ENCODE peak calls at places on chromosomes 4 and X, in five cellular contexts. E, R, J, G and Q are unnamed samples.

GRCh38 chr4:105248613-105249012 is 101.9 kb downstream of the TET2 start:
- DNase-seq in E (no peak), R (no peak), J (no peak), G (no peak), Q (no peak)

GRCh38 chr4:8050555-8051206 is 107.9 kb downstream of the ABLIM2 start:
- DNase-seq in E (peak; percentile 64), R (no peak), J (no peak), G (no peak), Q (no peak)

GRCh38 chr4:153520871-153521329 is 54.7 kb downstream of the TMEM131L start:
- DNase-seq in E (no peak), R (no peak), J (no peak), G (no peak), Q (no peak)

GRCh38 chr4:33067221-33067620 is 2347.1 kb downstream of the PCDH7 start:
- DNase-seq in E (no peak), R (no peak), J (peak; percentile 24), G (no peak), Q (no peak)

GRCh38 chr4:19776021-19776459 is 475.7 kb upstream of the SLIT2 start:
- DNase-seq in E (peak; percentile 8), R (peak; percentile 84), J (peak; percentile 96), G (no peak), Q (no peak)

GRCh38 chr4:176549161-176549865 is 229.5 kb downstream of the SPCS3 start:
- DNase-seq in E (no peak), R (no peak), J (peak; percentile 69), G (no peak), Q (no peak)

GRCh38 chr4:3451956-3452355 is 10.2 kb downstream of the HGFAC start:
- DNase-seq in E (no peak), R (no peak), J (peak; percentile 37), G (no peak), Q (no peak)

GRCh38 chrX:68669094-68669830 is 21.8 kb downstream of the STARD8 start:
- DNase-seq in E (no peak), R (no peak), J (no peak), G (no peak), Q (no peak)

GRCh38 chr4:165198329-165198728 is 9.0 kb upstream of the KLHL2 start:
- DNase-seq in E (no peak), R (no peak), J (no peak), G (no peak), Q (no peak)

GRCh38 chrX:97096385-97096784 is 212.7 kb downstream of the RPA4 start:
- DNase-seq in E (no peak), R (no peak), J (no peak), G (no peak), Q (no peak)
- TF ChIP-seq EZH2phosphoT487 in E (no peak), R (no peak), J (no peak), G (no peak), Q (no peak)

DNA sequence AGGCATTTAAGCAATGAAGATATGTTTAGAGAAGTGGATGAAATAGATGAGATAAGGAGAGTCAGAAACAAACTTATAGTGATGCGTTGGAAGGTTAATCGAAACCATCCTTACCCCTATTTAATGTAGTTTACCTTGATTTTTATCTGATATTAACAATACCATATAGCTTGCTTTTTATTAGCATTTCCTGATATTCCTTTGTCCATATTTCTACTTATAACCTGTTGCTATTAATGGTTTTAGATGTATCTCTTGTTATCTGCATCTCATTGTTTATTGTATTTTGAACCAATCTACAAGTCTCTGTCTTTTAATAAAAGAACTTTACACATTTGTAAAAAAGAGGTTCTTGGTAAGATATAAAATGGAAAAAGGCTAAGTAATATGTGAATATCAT is 1.6 kb downstream of the TCEAL9 start:
- DNase-seq in E (no peak), R (no peak), J (no peak), G (no peak), Q (no peak)
- H3K4me3 ChIP-seq in E (peak overlapping the region; percentile 54), R (no peak overlapping the region), J (peak overlapping the region; percentile 92), G (no peak overlapping the region), Q (no peak overlapping the region)

GRCh38 chr4:79578613-79579012 is 170.6 kb upstream of the GK2 start:
- DNase-seq in E (no peak), R (no peak), J (no peak), G (no peak), Q (no peak)

GRCh38 chr4:79575709-79576479 is 167.9 kb upstream of the GK2 start:
- DNase-seq in E (no peak), R (no peak), J (no peak), G (no peak), Q (no peak)

GRCh38 chr4:79574741-79575451 is 166.9 kb upstream of the GK2 start:
- DNase-seq in E (no peak), R (no peak), J (no peak), G (no peak), Q (no peak)

GRCh38 chr4:79576480-79576803 is 168.4 kb upstream of the GK2 start:
- DNase-seq in E (peak; percentile 62), R (no peak), J (peak; percentile 60), G (peak; percentile 1), Q (peak; percentile 55)
- TF ChIP-seq CTCF in E (peak; percentile 60), R (peak; percentile 25), J (peak; percentile 66), G (peak; percentile 68), Q (peak; percentile 62)

DNA sequence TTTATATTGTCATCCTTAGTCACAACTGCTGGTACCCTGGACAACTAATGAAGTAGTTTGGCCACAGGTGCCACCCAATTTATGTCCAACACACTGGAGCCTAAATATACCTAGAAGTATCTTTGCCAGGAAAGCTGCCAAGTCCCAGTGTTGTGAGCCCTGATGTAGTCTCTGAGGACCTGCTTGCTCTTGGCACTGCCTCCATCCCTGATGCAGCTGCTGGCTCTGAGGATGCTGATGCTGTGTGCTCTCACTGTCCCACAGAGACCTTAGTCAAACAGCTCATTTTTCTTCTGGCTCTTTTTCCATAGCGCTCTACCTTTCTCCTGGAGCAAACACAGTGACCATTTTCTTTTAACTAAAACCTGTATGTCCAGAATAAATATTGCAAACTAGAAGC is 1535.4 kb upstream of the ADGRL3 start:
- DNase-seq in E (no peak), R (no peak), J (no peak), G (no peak), Q (no peak)
- TF ChIP-seq EZH2phosphoT487 in E (no peak), R (no peak), J (no peak), G (no peak), Q (no peak)

GRCh38 chr4:138680251-138680650 is 335.3 kb upstream of the NOCT start:
- DNase-seq in E (no peak), R (no peak), J (peak; percentile 77), G (no peak), Q (no peak)

GRCh38 chr4:138677651-138678202 is 337.9 kb upstream of the NOCT start:
- DNase-seq in E (no peak), R (no peak), J (no peak), G (no peak), Q (no peak)

GRCh38 chr4:138677212-138677611 is 338.4 kb upstream of the NOCT start:
- DNase-seq in E (peak; percentile 22), R (no peak), J (no peak), G (no peak), Q (no peak)

GRCh38 chr4:138681000-138681604 is 334.5 kb upstream of the NOCT start:
- DNase-seq in E (peak; percentile 92), R (peak; percentile 57), J (peak; percentile 80), G (peak; percentile 76), Q (peak; percentile 77)

DNA sequence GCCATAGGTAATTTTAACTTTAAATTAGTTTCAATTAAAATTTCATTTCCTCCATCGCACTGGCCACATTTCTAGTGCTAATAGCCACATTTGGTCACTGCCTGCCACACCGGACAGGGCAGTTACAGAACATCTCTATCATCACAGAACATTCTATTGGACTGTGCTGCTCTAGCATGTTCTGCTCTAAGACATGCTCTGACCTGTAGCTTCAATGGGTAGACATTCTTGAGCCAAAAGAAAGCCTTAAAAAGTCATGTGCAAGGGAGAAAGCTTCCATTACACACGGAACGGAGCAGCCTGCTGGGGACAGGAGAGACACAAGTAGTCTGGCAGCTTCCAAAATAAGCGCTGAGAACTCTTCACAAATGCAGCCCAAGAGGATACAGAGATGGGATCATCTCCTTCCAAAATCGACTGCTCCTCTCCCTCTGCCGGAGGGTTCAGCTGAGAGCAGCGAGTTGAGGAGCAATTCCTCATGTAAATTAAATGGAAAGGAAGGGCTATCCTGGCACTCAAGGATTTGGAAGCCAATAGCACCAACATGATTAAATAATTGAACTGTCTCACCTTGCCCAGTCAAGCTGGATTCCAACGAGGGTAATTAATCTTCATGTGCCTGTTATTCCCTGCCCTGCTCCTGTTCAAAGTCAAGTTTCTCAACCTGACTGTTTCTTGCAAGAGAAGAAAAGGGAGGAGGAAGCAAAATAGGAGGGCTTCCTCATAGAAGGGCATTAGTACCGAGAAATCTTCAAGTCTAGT is 336.4 kb upstream of the NOCT start:
- DNase-seq in E (no peak), R (no peak), J (no peak), G (no peak), Q (no peak)
- H3K4me3 ChIP-seq in E (no peak overlapping the region), R (no peak overlapping the region), J (no peak overlapping the region), G (no peak overlapping the region), Q (no peak overlapping the region)

DNA sequence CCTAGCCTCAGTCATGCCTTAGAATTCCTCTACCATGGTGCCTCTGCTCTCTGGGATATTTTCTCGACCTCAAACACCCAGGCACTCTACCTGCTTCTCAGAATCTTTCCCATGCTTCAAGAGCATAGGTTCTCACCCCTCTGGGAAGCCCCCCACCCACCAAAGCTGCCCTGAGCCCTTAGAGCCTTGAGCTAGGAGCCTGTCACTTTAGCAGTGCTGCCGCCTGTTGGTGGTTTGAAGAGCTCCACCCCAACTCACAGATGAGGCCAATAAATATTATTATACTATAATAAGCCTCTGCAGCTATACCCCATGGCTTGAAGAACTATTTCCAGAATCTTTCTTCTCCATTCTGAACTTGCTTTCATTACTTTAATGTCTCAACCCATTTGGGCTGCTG is 109.7 kb downstream of the RTL5 start:
- DNase-seq in E (no peak), R (no peak), J (peak; percentile 26), G (peak; percentile 5), Q (no peak)
- TF ChIP-seq CTCF in E (peak; percentile 22), R (peak; percentile 33), J (peak; percentile 62), G (peak; percentile 68), Q (peak; percentile 46)

DNA sequence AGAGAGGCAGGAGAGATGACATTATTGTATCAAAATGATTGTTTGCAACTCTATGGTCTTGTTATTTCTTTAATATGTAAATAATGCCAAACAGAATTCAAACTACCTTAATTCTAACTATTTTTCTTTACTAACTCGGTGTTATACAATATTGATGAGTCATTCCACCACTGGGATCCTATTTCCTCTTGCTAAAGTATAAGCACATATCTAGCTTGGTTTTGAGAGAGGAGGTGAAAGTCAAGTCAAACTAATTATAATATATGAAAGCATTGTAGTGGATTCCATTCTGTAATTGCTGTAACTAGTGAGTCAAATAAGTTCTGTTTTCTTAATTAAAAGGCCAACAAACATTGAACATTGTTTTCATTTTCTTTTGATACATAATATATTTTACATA is 837.6 kb downstream of the PDHA2 start:
- DNase-seq in E (no peak), R (no peak), J (peak; percentile 23), G (no peak), Q (no peak)
- TF ChIP-seq EZH2phosphoT487 in E (no peak), R (no peak), J (no peak), G (no peak), Q (no peak)